ENCODE peak calls at places on chromosome 1, in seven cellular contexts. R is stimulated activated CD4-positive, alpha-beta T cell treated with anti-CD3 and anti-CD28 coated beads, Interleukin-12 subunit alpha, Interleukin-12 subunit beta, amount 100 ng/mL, for 4 hours; Q is GM06990; F is HuH-7; J is stimulated activated CD8-positive, alpha-beta memory T cell treated with anti-CD3 and anti-CD28 coated beads, Interleukin-2, amount 100 ng/mL, for 1 hour; Z is choroid plexus epithelial cell; G is renal cortical epithelial cell. M is an unnamed sample.

GRCh38 chr1:3393024-3393986 is 61.2 kb upstream of the ARHGEF16 start:
- DNase-seq in F (peak), R (no peak), J (no peak), Q (no peak), Z (peak), G (no peak), M (no peak)

GRCh38 chr1:195415584-195415983 is 1192.7 kb downstream of the KCNT2 start:
- DNase-seq in F (no peak), G (no peak), Q (no peak), R (no peak), J (no peak), Z (peak), M (peak)

GRCh38 chr1:96934282-96934681 is 212.7 kb downstream of the PTBP2 start:
- DNase-seq in J (no peak), R (no peak), Q (no peak), G (no peak), Z (peak), F (no peak), M (no peak)

GRCh38 chr1:186089938-186090337 is 285.1 kb downstream of the TPR start:
- DNase-seq in R (no peak), F (no peak), Z (peak), G (no peak), Q (no peak), J (no peak), M (no peak)

GRCh38 chr1:167360120-167360519 is 139.4 kb downstream of the POU2F1 start:
- DNase-seq in F (no peak), G (no peak), Z (peak), Q (no peak), J (no peak), R (no peak), M (no peak)

GRCh38 chr1:62271137-62271536 is 48.1 kb downstream of the KANK4 start:
- DNase-seq in J (no peak), F (no peak), Q (no peak), Z (no peak), R (no peak), G (no peak), M (no peak)

GRCh38 chr1:30090421-30090820 is 633.0 kb downstream of the MATN1 start:
- DNase-seq in Z (no peak), Q (no peak), R (no peak), F (no peak), G (no peak), J (no peak), M (no peak)

GRCh38 chr1:67566803-67567202 is 118.2 kb upstream of the GADD45A start:
- DNase-seq in R (no peak), J (no peak), Z (no peak), F (no peak), G (no peak), Q (no peak), M (no peak)

GRCh38 chr1:14634497-14634896 is 36.0 kb downstream of the KAZN start:
- DNase-seq in G (no peak), R (no peak), F (no peak), Z (peak), J (no peak), Q (no peak), M (no peak)

GRCh38 chr1:221667504-221667903 is 74.4 kb downstream of the DUSP10 start:
- DNase-seq in G (peak), F (no peak), Q (peak), J (no peak), R (no peak), Z (peak), M (peak)

GRCh38 chr1:220992705-220993052 is 113.4 kb downstream of the HLX start:
- DNase-seq in Z (no peak), G (no peak), J (no peak), F (no peak), R (no peak), Q (no peak), M (no peak)

GRCh38 chr1:4630561-4630960 is 23.8 kb upstream of the AJAP1 start:
- DNase-seq in R (no peak), F (no peak), J (no peak), G (no peak), Q (no peak), Z (no peak), M (no peak)

GRCh38 chr1:50742523-50742922 is 217.5 kb downstream of the FAF1 start:
- DNase-seq in Z (peak), F (no peak), Q (no peak), R (no peak), J (no peak), G (peak), M (peak)

GRCh38 chr1:11175461-11175860 is 13.7 kb upstream of the ANGPTL7 start:
- DNase-seq in G (no peak), R (no peak), Q (no peak), J (no peak), F (no peak), Z (no peak), M (no peak)

GRCh38 chr1:158112994-158113758 is 67.5 kb upstream of the CD1D start:
- DNase-seq in F (no peak), J (no peak), Q (peak), G (no peak), R (peak), Z (peak), M (no peak)

GRCh38 chr1:114203722-114204121 is 50.1 kb upstream of the SYT6 start:
- DNase-seq in Z (no peak), F (no peak), G (no peak), R (no peak), Q (no peak), J (no peak), M (no peak)

GRCh38 chr1:46611691-46612221 is 4.9 kb downstream of the MOB3C start:
- DNase-seq in Z (no peak), J (no peak), G (peak), R (no peak), F (no peak), Q (no peak), M (peak)

GRCh38 chr1:171742577-171742922 is 685 bp upstream of the VAMP4 start:
- DNase-seq in Z (peak), G (no peak), R (peak), Q (no peak), F (peak), J (peak), M (no peak)

GRCh38 chr1:6393400-6394187 is at the start of gene ACOT7:
- DNase-seq in R (peak), J (peak), G (peak), Z (peak), F (peak), Q (peak), M (peak)

GRCh38 chr1:54335396-54336056 is 70.7 kb downstream of the SSBP3 start:
- DNase-seq in R (no peak), Q (no peak), J (no peak), F (no peak), Z (peak), G (peak), M (peak)

GRCh38 chr1:19179597-19180271 is 30.3 kb downstream of the UBR4 start:
- DNase-seq in F (peak), G (peak), R (no peak), Q (no peak), Z (peak), J (peak), M (no peak)

GRCh38 chr1:206464456-206464964 is 5.8 kb upstream of the IKBKE start:
- DNase-seq in R (no peak), F (no peak), J (no peak), Q (no peak), G (peak), Z (peak), M (no peak)

GRCh38 chr1:24374891-24375786 is 38.4 kb downstream of the STPG1 start:
- DNase-seq in Q (no peak), J (no peak), Z (no peak), R (no peak), G (peak), F (no peak), M (peak)

GRCh38 chr1:165842363-165843129 is 15.1 kb downstream of the UCK2 start:
- DNase-seq in R (no peak), Q (peak), J (no peak), Z (peak), F (no peak), G (peak), M (peak)

GRCh38 chr1:172476218-172476811 is 32.4 kb upstream of the PIGC start:
- DNase-seq in Q (no peak), G (peak), J (no peak), F (no peak), R (no peak), Z (peak), M (peak)

GRCh38 chr1:82697965-82698364 is 897.2 kb downstream of the ADGRL2 start:
- DNase-seq in Z (no peak), F (no peak), Q (no peak), J (no peak), R (no peak), G (no peak), M (no peak)

GRCh38 chr1:227447531-227447990 is 115.8 kb upstream of the ZNF678 start:
- DNase-seq in J (no peak), Q (no peak), G (peak), Z (no peak), R (no peak), F (no peak), M (no peak)

GRCh38 chr1:3473381-3473844 is 18.9 kb downstream of the ARHGEF16 start:
- DNase-seq in R (no peak), Z (peak), F (no peak), Q (no peak), G (peak), J (no peak), M (peak)

GRCh38 chr1:221845650-221846371 is 103.9 kb upstream of the DUSP10 start:
- DNase-seq in Q (no peak), Z (peak), F (no peak), G (peak), J (no peak), R (no peak), M (no peak)

GRCh38 chr1:12090326-12090725 is 27.2 kb downstream of the TNFRSF8 start:
- DNase-seq in J (no peak), R (no peak), Z (no peak), G (no peak), F (no peak), Q (no peak), M (no peak)

GRCh38 chr1:186945146-186945545 is 116.4 kb downstream of the PLA2G4A start:
- DNase-seq in F (no peak), Q (no peak), Z (no peak), J (no peak), G (no peak), R (no peak), M (no peak)

GRCh38 chr1:48674641-48675040 is 102.0 kb downstream of the BEND5 start:
- DNase-seq in F (no peak), G (peak), Z (peak), Q (no peak), J (no peak), R (no peak), M (peak)

GRCh38 chr1:202656057-202656456 is 54.2 kb downstream of the SYT2 start:
- DNase-seq in F (no peak), Q (no peak), J (no peak), Z (peak), R (no peak), G (no peak), M (no peak)

GRCh38 chr1:226649780-226650179 is 89.3 kb downstream of the ITPKB start:
- DNase-seq in Z (peak), J (no peak), F (no peak), R (no peak), G (no peak), Q (no peak), M (no peak)

GRCh38 chr1:190373705-190374336 is 103.8 kb downstream of the BRINP3 start:
- DNase-seq in Q (no peak), Z (peak), J (no peak), F (peak), G (peak), R (no peak), M (no peak)

GRCh38 chr1:29924017-29924431 is 687.7 kb downstream of the PTPRU start:
- DNase-seq in Z (no peak), R (no peak), J (no peak), G (no peak), F (no peak), Q (no peak), M (no peak)

GRCh38 chr1:93585059-93585966 is 96.3 kb downstream of the BCAR3 start:
- DNase-seq in G (peak), F (peak), Q (no peak), Z (peak), J (no peak), R (no peak), M (no peak)

GRCh38 chr1:10105484-10105883 is 72.7 kb downstream of the UBE4B start:
- DNase-seq in R (no peak), J (no peak), Z (no peak), Q (no peak), G (no peak), F (no peak), M (no peak)

GRCh38 chr1:16141573-16142336 is 14.1 kb downstream of the EPHA2 start:
- DNase-seq in Z (no peak), G (no peak), R (no peak), J (no peak), F (no peak), Q (no peak), M (no peak)

GRCh38 chr1:68347415-68347814 is 102.3 kb downstream of the RPE65 start:
- DNase-seq in Q (peak), G (no peak), Z (no peak), J (no peak), F (no peak), R (no peak), M (no peak)